ENCODE peak calls at places on chromosomes 5 and 9, in five cellular contexts. One of them, this sample, is unnamed.

GRCh38 chr5:129945031-129945430 is 40.8 kb downstream of the CHSY3 start:
- DNase-seq in GM12878: no peak
- DNase-seq in endothelial cell of umbilical vein: no peak
- DNase-seq in K562: no peak
- DNase-seq in HCT116: no peak
- DNase-seq in this sample: no peak

GRCh38 chr5:65867509-65868195 is 58.7 kb upstream of the ERBIN start:
- DNase-seq in GM12878: no peak
- DNase-seq in HCT116: no peak
- DNase-seq in endothelial cell of umbilical vein: peak; percentile 75
- DNase-seq in K562: no peak
- DNase-seq in this sample: peak; percentile 20

GRCh38 chr5:53017383-53017782 is 28.2 kb downstream of the ITGA2 start:
- DNase-seq in GM12878: no peak
- DNase-seq in K562: no peak
- DNase-seq in endothelial cell of umbilical vein: no peak
- DNase-seq in HCT116: no peak
- DNase-seq in this sample: no peak

GRCh38 chr9:93155716-93156474 is 21.8 kb upstream of the NINJ1 start:
- DNase-seq in K562: no peak
- DNase-seq in HCT116: no peak
- DNase-seq in endothelial cell of umbilical vein: no peak
- DNase-seq in GM12878: no peak
- DNase-seq in this sample: no peak

GRCh38 chr9:98057095-98057799 is 715 bp downstream of the NANS start:
- DNase-seq in endothelial cell of umbilical vein: peak; percentile 46
- DNase-seq in HCT116: no peak
- DNase-seq in GM12878: no peak
- DNase-seq in K562: peak; percentile 64
- DNase-seq in this sample: no peak

GRCh38 chr5:172505840-172506638 is 51.7 kb upstream of the SH3PXD2B start:
- DNase-seq in HCT116: no peak
- DNase-seq in GM12878: no peak
- DNase-seq in endothelial cell of umbilical vein: no peak
- DNase-seq in K562: no peak
- DNase-seq in this sample: no peak

GRCh38 chr5:7850241-7850532 is 746 bp downstream of the CFAP90 start:
- DNase-seq in HCT116: no peak
- DNase-seq in endothelial cell of umbilical vein: no peak
- DNase-seq in GM12878: no peak
- DNase-seq in K562: no peak
- DNase-seq in this sample: no peak

GRCh38 chr5:58294598-58295298 is 165.1 kb downstream of the PLK2 start:
- DNase-seq in GM12878: peak; percentile 8
- DNase-seq in K562: no peak
- DNase-seq in HCT116: no peak
- DNase-seq in endothelial cell of umbilical vein: peak; percentile 77
- DNase-seq in this sample: no peak

GRCh38 chr9:16867571-16868311 is 2.7 kb downstream of the BNC2 start:
- DNase-seq in endothelial cell of umbilical vein: peak; percentile 41
- DNase-seq in GM12878: no peak
- DNase-seq in HCT116: no peak
- DNase-seq in K562: no peak
- DNase-seq in this sample: no peak

GRCh38 chr5:59798862-59799667 is 94.5 kb downstream of the PDE4D start:
- DNase-seq in endothelial cell of umbilical vein: peak; percentile 75
- DNase-seq in HCT116: no peak
- DNase-seq in K562: no peak
- DNase-seq in GM12878: peak; percentile 60
- DNase-seq in this sample: no peak

GRCh38 chr5:142253938-142254895 is 70.6 kb downstream of the SPRY4 start:
- DNase-seq in K562: no peak
- DNase-seq in GM12878: no peak
- DNase-seq in endothelial cell of umbilical vein: no peak
- DNase-seq in HCT116: no peak
- DNase-seq in this sample: no peak

GRCh38 chr5:145811834-145812625 is 23.1 kb downstream of the PRELID2 start:
- DNase-seq in K562: no peak
- DNase-seq in HCT116: no peak
- DNase-seq in endothelial cell of umbilical vein: peak; percentile 69
- DNase-seq in GM12878: no peak
- DNase-seq in this sample: no peak

GRCh38 chr5:75375414-75375813 is 38.4 kb downstream of the HMGCR start:
- DNase-seq in endothelial cell of umbilical vein: no peak
- DNase-seq in GM12878: no peak
- DNase-seq in HCT116: no peak
- DNase-seq in K562: no peak
- DNase-seq in this sample: no peak

GRCh38 chr5:126681970-126682369 is 81.2 kb downstream of the PHAX start:
- DNase-seq in K562: no peak
- DNase-seq in HCT116: no peak
- DNase-seq in endothelial cell of umbilical vein: no peak
- DNase-seq in GM12878: no peak
- DNase-seq in this sample: peak; percentile 40

GRCh38 chr5:146622391-146622790 is 106.4 kb upstream of the GPR151 start:
- DNase-seq in GM12878: no peak
- DNase-seq in HCT116: no peak
- DNase-seq in K562: no peak
- DNase-seq in endothelial cell of umbilical vein: no peak
- DNase-seq in this sample: no peak

GRCh38 chr9:93670208-93671029 is 94.0 kb downstream of the PHF2 start:
- DNase-seq in GM12878: no peak
- DNase-seq in endothelial cell of umbilical vein: no peak
- DNase-seq in K562: no peak
- DNase-seq in HCT116: no peak
- DNase-seq in this sample: no peak

GRCh38 chr9:5767968-5768932 is 64.7 kb downstream of the ERMP1 start:
- DNase-seq in K562: no peak
- DNase-seq in GM12878: peak; percentile 66
- DNase-seq in endothelial cell of umbilical vein: no peak
- DNase-seq in HCT116: no peak
- DNase-seq in this sample: no peak

GRCh38 chr9:91681461-91682305 is 258.1 kb upstream of the NFIL3 start:
- DNase-seq in HCT116: peak; percentile 45
- DNase-seq in GM12878: no peak
- DNase-seq in endothelial cell of umbilical vein: peak; percentile 48
- DNase-seq in K562: peak; percentile 67
- DNase-seq in this sample: peak; percentile 5

GRCh38 chr9:33950371-33950770 is 98.3 kb downstream of the UBAP2 start:
- DNase-seq in endothelial cell of umbilical vein: no peak
- DNase-seq in K562: no peak
- DNase-seq in HCT116: no peak
- DNase-seq in GM12878: no peak
- DNase-seq in this sample: no peak

DNA sequence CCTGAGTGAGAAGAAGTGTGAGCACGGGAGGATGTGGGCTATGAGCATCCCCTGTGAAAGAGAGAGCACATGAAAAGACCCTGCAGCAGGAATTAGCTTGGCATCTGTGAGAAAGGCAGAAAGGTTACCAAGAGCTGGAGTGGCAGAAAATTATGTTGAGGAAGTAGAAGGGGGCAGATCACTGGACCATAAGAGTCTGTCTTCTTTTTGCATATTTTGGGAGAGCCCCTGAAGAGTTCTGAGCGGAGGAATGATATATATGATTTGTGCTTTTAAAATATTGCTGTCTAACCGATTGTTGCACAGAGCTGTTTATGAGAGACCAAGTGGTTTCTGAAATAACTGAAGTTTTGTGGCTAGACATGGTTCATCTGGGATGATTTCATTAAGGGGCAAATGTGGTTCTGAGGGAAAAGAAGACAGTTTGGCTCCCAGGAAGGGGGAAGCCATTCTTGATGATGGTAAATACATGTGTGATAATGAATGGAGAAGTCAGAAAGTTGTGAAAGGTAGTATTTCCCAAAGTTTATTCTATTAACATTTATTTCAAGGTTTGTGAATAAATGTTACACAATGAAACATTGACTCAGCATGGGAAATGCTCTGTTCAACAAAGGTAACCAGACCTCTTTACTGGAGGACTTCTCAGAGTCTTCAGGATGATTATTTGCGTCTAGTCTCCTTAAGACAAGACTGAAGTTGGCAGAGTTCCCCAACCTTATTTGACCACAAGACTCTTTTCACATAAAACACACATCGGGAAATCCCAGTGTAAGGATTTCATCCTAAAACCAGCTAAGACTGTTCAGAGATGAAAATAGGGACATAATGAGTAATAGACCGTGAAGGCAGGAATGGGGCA is 31.5 kb upstream of the ADRB2 start:
- DNase-seq in HCT116: no peak
- DNase-seq in K562: no peak
- DNase-seq in endothelial cell of umbilical vein: no peak
- DNase-seq in GM12878: no peak
- DNase-seq in this sample: no peak
- H3K9ac ChIP-seq in HCT116: no peak overlapping the region
- H3K9ac ChIP-seq in K562: no peak overlapping the region
- H3K9ac ChIP-seq in endothelial cell of umbilical vein: no peak overlapping the region
- H3K9ac ChIP-seq in GM12878: no peak overlapping the region
- H3K9ac ChIP-seq in this sample: no peak overlapping the region

GRCh38 chr5:6365977-6366590 is 12.3 kb downstream of the MED10 start:
- DNase-seq in K562: no peak
- DNase-seq in HCT116: no peak
- DNase-seq in GM12878: no peak
- DNase-seq in endothelial cell of umbilical vein: no peak
- DNase-seq in this sample: no peak

GRCh38 chr5:6372251-6373080 is 5.9 kb downstream of the MED10 start:
- DNase-seq in HCT116: no peak
- DNase-seq in endothelial cell of umbilical vein: peak; percentile 82
- DNase-seq in K562: no peak
- DNase-seq in GM12878: no peak
- DNase-seq in this sample: no peak

GRCh38 chr5:6371079-6371810 is 7.1 kb downstream of the MED10 start:
- DNase-seq in HCT116: no peak
- DNase-seq in endothelial cell of umbilical vein: no peak
- DNase-seq in K562: no peak
- DNase-seq in GM12878: no peak
- DNase-seq in this sample: no peak

GRCh38 chr5:6373081-6373846 is 5.1 kb downstream of the MED10 start:
- DNase-seq in GM12878: no peak
- DNase-seq in K562: peak; percentile 26
- DNase-seq in endothelial cell of umbilical vein: peak; percentile 20
- DNase-seq in HCT116: no peak
- DNase-seq in this sample: no peak

GRCh38 chr5:6370580-6370979 is 7.8 kb downstream of the MED10 start:
- DNase-seq in HCT116: no peak
- DNase-seq in GM12878: no peak
- DNase-seq in endothelial cell of umbilical vein: no peak
- DNase-seq in K562: no peak
- DNase-seq in this sample: no peak
- TF ChIP-seq POLR2AphosphoS5 in HCT116: no peak
- TF ChIP-seq POLR2AphosphoS5 in GM12878: no peak
- TF ChIP-seq POLR2AphosphoS5 in endothelial cell of umbilical vein: no peak
- TF ChIP-seq POLR2AphosphoS5 in K562: no peak
- TF ChIP-seq POLR2AphosphoS5 in this sample: no peak

GRCh38 chr9:133704711-133705181 is 33.4 kb downstream of the SARDH start:
- DNase-seq in K562: no peak
- DNase-seq in endothelial cell of umbilical vein: no peak
- DNase-seq in GM12878: no peak
- DNase-seq in HCT116: no peak
- DNase-seq in this sample: no peak

GRCh38 chr9:133701321-133701980 is 36.7 kb downstream of the SARDH start:
- DNase-seq in endothelial cell of umbilical vein: no peak
- DNase-seq in HCT116: no peak
- DNase-seq in K562: no peak
- DNase-seq in GM12878: no peak
- DNase-seq in this sample: no peak

GRCh38 chr9:133703571-133704399 is 34.4 kb downstream of the SARDH start:
- DNase-seq in HCT116: no peak
- DNase-seq in endothelial cell of umbilical vein: no peak
- DNase-seq in K562: no peak
- DNase-seq in GM12878: no peak
- DNase-seq in this sample: no peak

GRCh38 chr9:133701981-133702797 is 36.0 kb downstream of the SARDH start:
- DNase-seq in endothelial cell of umbilical vein: no peak
- DNase-seq in HCT116: no peak
- DNase-seq in K562: no peak
- DNase-seq in GM12878: no peak
- DNase-seq in this sample: no peak

DNA sequence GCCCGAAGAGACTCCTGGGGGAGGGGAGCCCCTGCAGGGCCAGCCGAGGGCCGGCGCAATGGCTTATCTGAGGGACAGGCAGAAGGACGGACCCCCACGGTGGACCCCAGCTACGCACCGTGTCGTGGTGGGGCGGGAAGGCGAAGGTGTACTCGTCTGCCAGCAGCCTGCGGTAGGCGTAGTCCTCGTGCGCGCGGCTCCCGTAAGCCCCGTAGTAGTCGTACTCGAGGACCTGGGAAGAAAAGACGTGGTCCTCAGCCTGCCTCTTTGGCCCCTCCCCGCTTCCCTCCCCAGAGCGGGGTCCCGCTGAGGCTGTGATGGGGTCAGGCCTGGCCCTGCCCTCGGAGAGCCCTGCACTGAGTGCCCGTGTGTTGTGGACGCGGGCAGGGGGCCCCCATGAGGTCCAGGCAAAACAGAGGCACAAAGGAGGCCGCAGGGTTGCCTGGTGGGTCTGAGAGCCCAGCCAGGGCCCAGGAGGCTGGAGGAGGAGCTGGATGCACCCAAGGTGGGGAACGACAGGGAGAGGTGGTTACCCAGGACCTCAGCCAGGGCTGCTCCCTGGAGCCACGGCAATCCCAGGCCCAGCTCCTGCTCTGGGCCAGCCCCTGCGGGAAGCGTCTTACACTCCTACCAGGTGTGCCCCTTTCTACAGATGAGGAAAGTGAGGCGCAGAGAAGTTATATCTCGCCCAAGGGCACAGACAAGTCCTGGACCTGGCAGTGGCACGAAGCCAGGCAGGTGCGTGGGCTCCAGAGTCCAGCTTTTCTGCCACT is 35.2 kb downstream of the SARDH start:
- DNase-seq in K562: no peak
- DNase-seq in GM12878: no peak
- DNase-seq in endothelial cell of umbilical vein: no peak
- DNase-seq in HCT116: no peak
- DNase-seq in this sample: no peak
- H3K9ac ChIP-seq in K562: no peak overlapping the region
- H3K9ac ChIP-seq in GM12878: no peak overlapping the region
- H3K9ac ChIP-seq in endothelial cell of umbilical vein: no peak overlapping the region
- H3K9ac ChIP-seq in HCT116: no peak overlapping the region
- H3K9ac ChIP-seq in this sample: peak overlapping the region; percentile 48

DNA sequence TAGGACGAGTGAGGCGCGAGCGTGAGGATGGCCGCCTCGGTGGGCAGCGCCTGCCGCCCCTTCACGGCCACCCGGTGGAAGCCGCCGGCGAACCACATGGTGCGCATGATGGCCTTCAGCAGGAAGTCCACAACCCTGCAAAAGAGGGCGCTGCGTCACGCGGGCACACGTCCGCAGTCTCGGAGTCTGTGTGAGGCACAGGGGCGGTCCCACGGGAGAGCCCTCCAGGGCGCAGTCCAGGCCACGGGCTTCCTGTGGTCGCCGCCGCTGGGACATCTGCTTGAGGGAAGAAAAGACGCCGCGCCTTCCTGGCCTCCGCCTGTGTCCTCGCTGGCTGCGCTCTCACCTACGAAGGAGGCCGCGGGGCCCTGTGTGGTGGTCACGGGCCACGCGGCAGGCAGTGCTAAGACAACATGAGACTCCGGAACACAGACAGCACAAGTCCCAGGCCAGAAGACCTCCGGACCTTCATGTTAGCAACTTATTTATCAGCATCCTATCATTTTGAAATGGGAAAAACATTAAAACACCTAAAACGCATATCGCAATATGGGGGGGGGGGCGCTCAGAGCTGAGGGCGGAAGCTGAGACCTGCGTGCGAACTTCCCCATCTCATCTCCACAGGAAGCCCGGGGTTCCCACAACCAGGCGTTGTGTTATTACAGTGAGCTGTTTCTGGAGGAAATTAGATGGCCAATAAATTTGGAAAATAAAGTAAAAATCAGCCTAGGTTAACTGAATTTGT is 28.8 kb downstream of the LPCAT1 start:
- DNase-seq in HCT116: no peak
- DNase-seq in GM12878: peak; percentile 74
- DNase-seq in K562: no peak
- DNase-seq in endothelial cell of umbilical vein: no peak
- DNase-seq in this sample: no peak
- TF ChIP-seq POLR2AphosphoS5 in HCT116: no peak
- TF ChIP-seq POLR2AphosphoS5 in GM12878: peak; percentile 79
- TF ChIP-seq POLR2AphosphoS5 in K562: no peak
- TF ChIP-seq POLR2AphosphoS5 in endothelial cell of umbilical vein: no peak
- TF ChIP-seq POLR2AphosphoS5 in this sample: no peak